ENCODE peak calls at places on chromosomes 2 and 18, in seven cellular contexts. Q is dorsolateral prefrontal cortex, D is HFFc6, P is suprapubic skin, S is body of pancreas, I is HL-60, V is fibroblast of the aortic adventitia. T is an unnamed sample.

GRCh38 chr2:46983065-46983801 is 67.6 kb upstream of the MCFD2 start:
- DNase-seq in Q (no peak), D (peak; percentile 47), P (no peak), S (peak; percentile 42), I (peak; percentile 90), V (peak; percentile 72), T (no peak)

GRCh38 chr2:127043367-127044164 is 63.4 kb downstream of the BIN1 start:
- DNase-seq in Q (no peak), D (no peak), P (peak; percentile 72), S (peak; percentile 1), I (no peak), V (no peak), T (peak; percentile 13)

GRCh38 chr2:34365937-34366336 is 766.8 kb upstream of the FAM98A start:
- DNase-seq in Q (no peak), D (no peak), P (no peak), S (peak; percentile 88), I (no peak), V (no peak), T (no peak)

GRCh38 chr2:151339168-151339567 is 18.2 kb upstream of the TNFAIP6 start:
- DNase-seq in Q (no peak), D (no peak), P (no peak), S (no peak), I (no peak), V (no peak), T (no peak)

GRCh38 chr2:18841248-18842150 is 252.1 kb upstream of the NT5C1B start:
- DNase-seq in Q (no peak), D (no peak), P (no peak), S (no peak), I (no peak), V (no peak), T (no peak)

GRCh38 chr2:126600715-126601114 is 55.2 kb upstream of the GYPC start:
- DNase-seq in Q (no peak), D (no peak), P (no peak), S (no peak), I (no peak), V (no peak), T (no peak)

GRCh38 chr2:218046234-218046633 is 22.8 kb upstream of the RUFY4 start:
- DNase-seq in Q (no peak), D (no peak), P (no peak), S (peak; percentile 31), I (peak; percentile 36), V (no peak), T (no peak)

GRCh38 chr2:138334323-138334722 is 167.2 kb upstream of the SPOPL start:
- DNase-seq in Q (no peak), D (no peak), P (no peak), S (no peak), I (no peak), V (no peak), T (no peak)

GRCh38 chr2:240143801-240144648 is 3.6 kb upstream of the OTOS start:
- DNase-seq in Q (peak; percentile 83), D (peak; percentile 23), P (no peak), S (peak; percentile 63), I (peak; percentile 55), V (peak; percentile 48), T (peak; percentile 94)

GRCh38 chr18:76212958-76213357 is 282.1 kb downstream of the ZNF516 start:
- DNase-seq in Q (no peak), D (no peak), P (no peak), S (no peak), I (peak; percentile 24), V (no peak), T (no peak)
- TF ChIP-seq CTCF in Q (no peak), D (no peak), P (no peak), S (no peak), I (no peak), V (no peak), T (no peak)

GRCh38 chr2:109260886-109261700 is 132.1 kb downstream of the SH3RF3 start:
- DNase-seq in Q (no peak), D (peak; percentile 28), P (peak; percentile 48), S (peak; percentile 54), I (peak; percentile 34), V (no peak), T (no peak)
- TF ChIP-seq CTCF in Q (peak; percentile 11), D (peak; percentile 64), P (no peak), S (peak; percentile 28), I (peak; percentile 38), V (peak; percentile 38), T (no peak)

GRCh38 chr2:144198116-144198515 is 321.8 kb downstream of the ZEB2 start:
- DNase-seq in Q (no peak), D (peak; percentile 5), P (no peak), S (peak; percentile 45), I (peak; percentile 72), V (peak; percentile 44), T (no peak)
- TF ChIP-seq CTCF in Q (no peak), D (no peak), P (no peak), S (no peak), I (no peak), V (no peak), T (no peak)

GRCh38 chr18:38367473-38367872 is 801.9 kb upstream of the CELF4 start:
- DNase-seq in Q (no peak), D (no peak), P (no peak), S (no peak), I (no peak), V (no peak), T (no peak)
- TF ChIP-seq CTCF in Q (peak; percentile 30), D (no peak), P (no peak), S (peak; percentile 8), I (no peak), V (no peak), T (no peak)

GRCh38 chr18:49648811-49649210 is 87.0 kb downstream of the LIPG start:
- DNase-seq in Q (no peak), D (no peak), P (no peak), S (no peak), I (no peak), V (no peak), T (no peak)
- TF ChIP-seq CTCF in Q (no peak), D (peak; percentile 45), P (no peak), S (no peak), I (peak; percentile 18), V (no peak), T (no peak)

T was measured in D721Med.